ENCODE peak calls at places on chromosome 6, in ten cellular contexts. U is A549, D is adrenal gland, B is spleen, Q is endothelial cell of umbilical vein, Y is IMR-90, Z is esophagus muscularis mucosa, L is transverse colon, V is stomach, G is Peyer's patch. I is an unnamed sample. For H3K4me1, the result is how much of the 10 kb centered on the place peaks cover.

GRCh38 chr6:42979523-42980177 is 669 bp upstream of the PEX6 start:
- DNase-seq in L (no peak), Z (no peak), Q (no peak), Y (peak), G (no peak), D (no peak), V (no peak), U (peak), B (no peak), I (no peak)

GRCh38 chr6:44470106-44470446 is 82.6 kb downstream of the CDC5L start:
- DNase-seq in Q (no peak), Y (no peak), U (no peak), B (no peak), G (no peak), V (peak), L (no peak), Z (no peak), D (no peak), I (no peak)

GRCh38 chr6:155177369-155177961 is 86.3 kb upstream of the CLDN20 start:
- DNase-seq in L (no peak), V (peak), Q (peak), D (no peak), Y (peak), G (peak), U (peak), Z (no peak), B (no peak), I (no peak)

GRCh38 chr6:47733879-47734558 is 35.6 kb downstream of the ADGRF4 start:
- DNase-seq in D (no peak), G (no peak), V (no peak), Q (peak), Z (no peak), U (peak), Y (peak), B (no peak), L (no peak), I (no peak)

GRCh38 chr6:160042788-160043301 is 74.0 kb downstream of the IGF2R start:
- DNase-seq in Y (peak), U (no peak), V (no peak), G (no peak), D (peak), Q (no peak), B (no peak), Z (no peak), L (no peak), I (no peak)

GRCh38 chr6:2877057-2877882 is 25.8 kb downstream of the SERPINB9 start:
- DNase-seq in V (no peak), D (no peak), L (peak), G (no peak), B (no peak), Y (peak), Q (peak), Z (peak), U (peak), I (no peak)

GRCh38 chr6:87641065-87641692 is 51.2 kb downstream of the ORC3 start:
- DNase-seq in D (no peak), U (no peak), B (no peak), L (no peak), Z (no peak), V (no peak), Y (no peak), Q (no peak), G (no peak), I (no peak)

GRCh38 chr6:100470721-100471120 is 6.0 kb upstream of the SIM1 start:
- DNase-seq in L (no peak), Z (no peak), D (no peak), B (no peak), Y (no peak), U (no peak), V (no peak), G (no peak), Q (no peak), I (no peak)

GRCh38 chr6:1832844-1833787 is 223.4 kb downstream of the FOXC1 start:
- DNase-seq in Z (no peak), Y (peak), Q (peak), L (peak), U (no peak), D (peak), G (peak), B (no peak), V (peak), I (no peak)

GRCh38 chr6:17984822-17985660 is 2.4 kb downstream of the KIF13A start:
- DNase-seq in D (no peak), L (no peak), V (no peak), B (no peak), G (no peak), Q (peak), Z (no peak), U (no peak), Y (peak), I (peak)

GRCh38 chr6:108171291-108171917 is 5.6 kb downstream of the NR2E1 start:
- DNase-seq in L (no peak), U (no peak), V (no peak), Y (no peak), Z (no peak), G (no peak), Q (no peak), D (no peak), B (no peak), I (no peak)

GRCh38 chr6:36064770-36065396 is 37.3 kb downstream of the MAPK14 start:
- DNase-seq in Q (no peak), V (no peak), Z (no peak), U (no peak), B (no peak), D (no peak), G (peak), L (peak), Y (no peak), I (no peak)

GRCh38 chr6:475341-475740 is 83.8 kb downstream of the IRF4 start:
- DNase-seq in G (no peak), Z (no peak), Y (no peak), L (no peak), Q (no peak), D (no peak), U (no peak), B (no peak), V (no peak), I (no peak)

GRCh38 chr6:130969807-130970491 is 93.1 kb downstream of the EPB41L2 start:
- DNase-seq in B (no peak), Y (peak), Q (peak), U (peak), V (no peak), D (peak), L (no peak), Z (no peak), G (no peak), I (peak)

GRCh38 chr6:130975325-130975724 is 87.7 kb downstream of the EPB41L2 start:
- DNase-seq in U (no peak), Q (no peak), Z (no peak), G (no peak), B (no peak), L (no peak), V (no peak), Y (peak), D (no peak), I (no peak)

GRCh38 chr6:130970839-130971410 is 92.1 kb downstream of the EPB41L2 start:
- DNase-seq in B (no peak), U (no peak), L (no peak), G (no peak), V (no peak), Y (no peak), D (no peak), Q (no peak), Z (no peak), I (no peak)

GRCh38 chr6:130971504-130971903 is 91.5 kb downstream of the EPB41L2 start:
- DNase-seq in Z (no peak), V (no peak), D (no peak), U (no peak), G (no peak), B (no peak), L (no peak), Y (no peak), Q (no peak), I (no peak)

DNA sequence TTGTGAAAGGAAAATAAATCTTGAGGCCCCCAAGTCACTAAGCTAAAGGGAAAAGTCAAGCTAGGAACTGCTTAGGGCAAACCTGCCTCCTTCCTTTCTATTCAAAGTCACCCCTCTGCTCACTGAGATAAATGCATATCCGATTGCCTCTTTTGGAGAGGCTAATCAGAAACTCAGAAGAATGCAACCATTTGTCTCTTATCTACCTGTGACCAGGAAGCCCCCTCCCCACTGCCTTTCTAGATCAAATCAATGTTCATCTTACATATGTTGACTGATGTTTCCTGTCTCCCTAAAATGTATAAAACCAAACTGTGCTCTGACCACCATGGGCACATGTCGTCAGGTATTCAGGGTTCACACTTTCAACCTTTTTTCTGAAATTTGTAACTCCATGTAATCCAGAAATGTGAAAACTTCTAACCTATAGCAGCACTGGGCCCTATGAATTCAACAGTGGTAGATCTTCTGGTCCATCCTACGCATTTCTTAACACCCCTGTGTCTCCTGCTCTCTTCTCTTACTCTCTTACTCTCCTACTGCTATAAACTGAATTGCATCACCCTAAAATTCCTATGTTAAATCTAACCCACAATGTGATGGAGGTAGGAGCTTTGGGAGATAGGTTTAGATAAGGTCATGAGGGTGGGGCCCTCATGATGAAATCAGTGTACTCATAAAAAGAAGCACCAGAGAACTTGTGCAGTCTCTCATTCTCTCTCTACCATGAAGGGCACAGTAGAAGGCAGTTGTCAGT is 89.3 kb downstream of the EPB41L2 start:
- DNase-seq in Q (no peak), G (no peak), L (no peak), Z (no peak), U (no peak), Y (no peak), B (no peak), V (no peak), D (no peak), I (no peak)
- TF ChIP-seq POLR2A in Q (no peak), G (no peak), L (no peak), Z (no peak), U (no peak), Y (no peak), B (no peak), V (no peak), D (no peak), I (no peak)

GRCh38 chr6:56727097-56727845 is 84.6 kb upstream of the DST start:
- DNase-seq in L (no peak), Y (no peak), D (no peak), G (no peak), Q (no peak), V (no peak), B (no peak), Z (no peak), U (no peak), I (no peak)
- H3K4me1 ChIP-seq in L (under half), Y (under half), D (under half), G (under half), Q (under half), V (under half), B (under half), Z (half or more), U (half or more), I (half or more)

GRCh38 chr6:20533746-20534294 is 437 bp upstream of the CDKAL1 start:
- DNase-seq in L (no peak), Q (peak), D (no peak), Z (no peak), U (no peak), G (no peak), B (no peak), V (no peak), Y (no peak), I (no peak)

GRCh38 chr6:20532881-20533280 is 1.4 kb upstream of the CDKAL1 start:
- DNase-seq in Q (no peak), Z (no peak), G (no peak), L (no peak), B (no peak), U (no peak), D (no peak), Y (no peak), V (no peak), I (no peak)

GRCh38 chr6:20538131-20538662 is 3.9 kb downstream of the CDKAL1 start:
- DNase-seq in B (no peak), Y (no peak), G (no peak), D (no peak), U (no peak), Q (no peak), L (no peak), V (no peak), Z (no peak), I (no peak)

GRCh38 chr6:20534906-20535305 is 649 bp downstream of the CDKAL1 start:
- DNase-seq in V (no peak), Y (no peak), G (no peak), B (no peak), U (no peak), D (no peak), Z (no peak), Q (no peak), L (no peak), I (no peak)

DNA sequence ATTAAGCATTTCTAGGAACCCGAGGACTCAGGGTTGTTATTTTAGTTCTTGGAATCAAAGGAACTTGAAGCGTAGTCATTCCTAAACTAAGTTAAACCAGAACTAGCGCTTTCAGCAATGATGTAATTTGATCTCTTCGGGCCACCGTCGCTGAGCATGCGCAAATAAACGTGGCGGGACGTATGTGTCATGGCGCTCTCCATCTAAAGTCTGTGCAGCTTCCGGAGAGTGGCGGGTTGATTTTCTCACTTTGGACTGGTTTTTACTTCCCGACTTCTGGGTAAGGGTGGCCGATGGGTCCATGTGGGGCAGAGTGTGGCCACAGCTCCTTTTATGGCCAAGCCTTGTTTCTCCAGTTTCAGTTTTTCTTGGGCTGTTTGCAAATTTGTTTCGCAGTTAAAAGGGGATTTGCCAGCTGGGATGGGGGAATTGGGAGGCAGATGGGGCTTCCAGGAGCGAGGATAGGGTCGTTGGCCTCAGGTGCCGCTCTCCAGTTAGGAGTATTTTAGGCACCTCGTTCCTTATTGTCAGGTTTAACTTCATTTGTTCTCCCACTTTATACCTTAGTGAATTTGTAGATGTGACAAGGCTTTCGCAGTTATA is at the start of gene CDKAL1:
- DNase-seq in G (peak), D (peak), V (peak), L (peak), Y (peak), U (peak), Z (peak), B (peak), Q (peak), I (peak)
- TF ChIP-seq POLR2A in G (no peak), D (peak), V (no peak), L (peak), Y (peak), U (peak), Z (no peak), B (no peak), Q (peak), I (peak)

GRCh38 chr6:39776581-39776980 is 15.6 kb upstream of the DAAM2 start:
- DNase-seq in V (no peak), B (no peak), Z (peak), Y (no peak), D (no peak), U (no peak), L (no peak), Q (no peak), G (no peak), I (no peak)
- H3K4me1 ChIP-seq in V (under half), B (under half), Z (half or more), Y (under half), D (under half), U (under half), L (under half), Q (under half), G (under half), I (under half)

I was measured in gastrocnemius medialis.